ENCODE peak calls at places on chromosome 10, in five cellular contexts. T is body of pancreas, Z is HEK293T, C is Peyer's patch, D is G401. Y is an unnamed sample.

GRCh38 chr10:109939253-109939961 is 16.1 kb upstream of the XPNPEP1 start:
- DNase-seq in Z (no peak), D (no peak), C (no peak), T (no peak), Y (no peak)

GRCh38 chr10:123017421-123018165 is 8.8 kb downstream of the ACADSB start:
- DNase-seq in C (no peak), D (no peak), Z (no peak), T (no peak), Y (no peak)

GRCh38 chr10:102230861-102231356 is 4.8 kb downstream of the ELOVL3 start:
- DNase-seq in D (no peak), C (peak), T (peak), Z (peak), Y (peak)

GRCh38 chr10:72260215-72260587 is 13.5 kb upstream of the DDIT4 start:
- DNase-seq in D (peak), C (no peak), T (no peak), Z (no peak), Y (no peak)

GRCh38 chr10:86439544-86439943 is 72.9 kb upstream of the GRID1 start:
- DNase-seq in Z (peak), T (peak), C (no peak), D (peak), Y (no peak)

GRCh38 chr10:69348824-69349541 is 67.7 kb downstream of the TACR2 start:
- DNase-seq in D (no peak), T (peak), Z (no peak), C (no peak), Y (no peak)

GRCh38 chr10:95469676-95470075 is 91.5 kb downstream of the SORBS1 start:
- DNase-seq in C (no peak), D (no peak), Z (no peak), T (no peak), Y (no peak)

GRCh38 chr10:66234872-66235271 is 691.0 kb upstream of the LRRTM3 start:
- DNase-seq in T (no peak), C (no peak), D (peak), Z (no peak), Y (no peak)

GRCh38 chr10:98563811-98564210 is 117.1 kb upstream of the HPS1 start:
- DNase-seq in Z (no peak), D (no peak), T (no peak), C (no peak), Y (no peak)

GRCh38 chr10:132353456-132354355 is 21.7 kb downstream of the LRRC27 start:
- DNase-seq in D (no peak), Z (no peak), T (no peak), C (peak), Y (no peak)